ENCODE peak calls at places on chromosome 11, in eight cellular contexts. K is A549, N is cardiac fibroblast, X is Peyer's patch, W is neural progenitor cell, H is AG09309, Y is NB4, F is MG63. M is an unnamed sample.
A peak's percentile ranks its signal among the peaks of the same experiment; 100 is the strongest.

GRCh38 chr11:86162257-86162656 is 82.3 kb upstream of the EED start:
- DNase-seq in H (peak; percentile 66), X (peak; percentile 53), N (peak; percentile 89), K (peak; percentile 29), F (peak; percentile 90), Y (peak; percentile 89), W (no peak), M (peak; percentile 76)

GRCh38 chr11:104490182-104490581 is 326.2 kb upstream of the PDGFD start:
- DNase-seq in Y (no peak), N (no peak), K (no peak), X (no peak), H (no peak), W (no peak), F (no peak), M (no peak)

GRCh38 chr11:57432714-57433163 is 5.8 kb upstream of the SLC43A3 start:
- DNase-seq in N (peak; percentile 86), Y (peak; percentile 100), W (no peak), H (peak; percentile 50), K (no peak), F (peak; percentile 38), X (peak; percentile 58), M (peak; percentile 92)

GRCh38 chr11:26820739-26821138 is 98.9 kb upstream of the SLC5A12 start:
- DNase-seq in W (no peak), K (no peak), F (peak; percentile 28), N (peak; percentile 87), H (peak; percentile 89), X (no peak), Y (no peak), M (peak; percentile 65)

GRCh38 chr11:79353706-79354105 is 87.1 kb downstream of the TENM4 start:
- DNase-seq in X (no peak), F (no peak), K (no peak), H (no peak), Y (no peak), N (no peak), W (no peak), M (no peak)

GRCh38 chr11:723120-723883 is 17.3 kb downstream of the EPS8L2 start:
- DNase-seq in N (peak; percentile 70), K (peak; percentile 67), W (peak; percentile 57), Y (peak; percentile 72), F (no peak), X (peak; percentile 84), H (no peak), M (no peak)

GRCh38 chr11:9972917-9973504 is 309.1 kb downstream of the SWAP70 start:
- DNase-seq in Y (peak; percentile 74), K (peak; percentile 63), X (peak; percentile 61), W (peak; percentile 45), N (peak; percentile 81), H (peak; percentile 40), F (peak; percentile 8), M (no peak)

GRCh38 chr11:113411536-113411935 is 24.0 kb downstream of the ANKK1 start:
- DNase-seq in F (no peak), H (no peak), X (no peak), W (no peak), K (no peak), Y (no peak), N (no peak), M (no peak)

GRCh38 chr11:11605821-11606450 is 15.9 kb downstream of the GALNT18 start:
- DNase-seq in F (no peak), Y (no peak), K (no peak), X (no peak), N (no peak), W (no peak), H (no peak), M (no peak)

GRCh38 chr11:75924966-75925784 is 110.2 kb downstream of the UVRAG start:
- DNase-seq in Y (no peak), W (peak; percentile 42), H (no peak), N (peak; percentile 53), X (no peak), K (no peak), F (peak; percentile 44), M (no peak)

GRCh38 chr11:94129505-94130335 is 1.1 kb downstream of the PANX1 start:
- DNase-seq in N (peak; percentile 40), H (no peak), K (no peak), Y (no peak), X (peak; percentile 91), W (peak; percentile 69), F (no peak), M (no peak)

GRCh38 chr11:75031224-75031753 is 42.6 kb downstream of the NEU3 start:
- DNase-seq in H (peak; percentile 43), X (no peak), Y (no peak), K (peak; percentile 29), F (no peak), W (no peak), N (peak; percentile 92), M (peak; percentile 56)

DNA sequence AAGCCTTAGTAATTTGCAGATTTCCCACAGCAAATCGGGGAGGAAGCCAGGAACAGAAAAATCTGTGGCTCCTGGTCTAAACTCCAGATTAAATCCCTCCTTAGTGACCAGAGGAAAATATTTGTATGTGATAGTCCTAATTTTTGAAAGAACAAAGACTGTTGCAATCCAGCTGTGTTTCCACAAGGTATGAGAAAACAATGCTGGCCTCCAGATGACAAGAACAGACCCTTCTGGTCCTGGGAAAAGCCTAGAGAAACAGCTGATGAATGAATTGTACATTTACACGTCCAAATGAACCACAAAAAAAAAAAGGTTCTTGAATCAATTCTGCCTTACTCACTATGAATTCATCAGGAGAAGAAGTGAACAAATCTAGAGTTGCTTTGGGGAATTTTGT is 63.7 kb downstream of the ETS1 start:
- DNase-seq in Y (no peak), F (no peak), W (no peak), N (peak; percentile 96), K (no peak), X (no peak), H (no peak), M (peak; percentile 73)
- H3K4me3 ChIP-seq in Y (no peak overlapping the region), F (peak overlapping the region; percentile 94), W (no peak overlapping the region), N (no peak overlapping the region), K (no peak overlapping the region), X (no peak overlapping the region), H (no peak overlapping the region), M (no peak overlapping the region)

DNA sequence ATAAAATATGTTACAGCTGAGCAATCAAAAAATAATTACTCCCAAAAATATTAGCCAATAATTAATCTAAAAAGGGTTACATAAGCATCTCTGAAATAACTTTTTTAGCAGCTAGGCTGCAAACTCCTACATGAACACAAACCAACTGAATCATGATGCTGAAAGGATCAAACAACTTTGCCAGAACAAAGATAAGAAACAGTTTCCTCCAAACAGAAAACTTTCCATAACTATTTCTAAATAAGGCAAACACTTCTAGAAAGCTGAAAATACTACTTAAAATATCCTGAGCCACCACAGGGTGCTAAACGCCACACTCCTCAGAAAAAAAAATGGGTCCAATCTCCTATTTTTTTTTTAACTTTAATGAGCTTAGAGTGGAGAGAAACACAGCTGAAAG is 68.6 kb upstream of the ARHGAP32 start:
- DNase-seq in Y (no peak), W (no peak), N (no peak), X (no peak), K (no peak), H (no peak), F (no peak), M (no peak)
- H3K4me3 ChIP-seq in Y (no peak overlapping the region), W (no peak overlapping the region), N (no peak overlapping the region), X (no peak overlapping the region), K (no peak overlapping the region), H (no peak overlapping the region), F (no peak overlapping the region), M (no peak overlapping the region)

GRCh38 chr11:125170001-125170405 is 5.5 kb downstream of the PKNOX2 start:
- DNase-seq in W (peak; percentile 22), F (peak; percentile 19), H (no peak), Y (no peak), K (no peak), N (peak; percentile 65), X (no peak), M (no peak)
- H3K4me3 ChIP-seq in W (no peak overlapping the region), F (peak overlapping the region; percentile 6), H (no peak overlapping the region), Y (no peak overlapping the region), K (no peak overlapping the region), N (peak overlapping the region; percentile 15), X (no peak overlapping the region), M (peak overlapping the region; percentile 17)

GRCh38 chr11:66409226-66409625 is 11.6 kb upstream of the NPAS4 start:
- DNase-seq in Y (no peak), X (no peak), H (no peak), N (no peak), W (peak; percentile 27), F (no peak), K (no peak), M (no peak)
- H3K4me3 ChIP-seq in Y (no peak overlapping the region), X (no peak overlapping the region), H (no peak overlapping the region), N (no peak overlapping the region), W (peak overlapping the region; percentile 58), F (no peak overlapping the region), K (peak overlapping the region; percentile 47), M (peak overlapping the region; percentile 53)

GRCh38 chr11:65786786-65787636 is at the start of gene OVOL1:
- DNase-seq in X (peak; percentile 88), W (peak; percentile 54), Y (no peak), N (no peak), F (no peak), K (no peak), H (no peak), M (no peak)
- H3K4me3 ChIP-seq in X (peak within 1 kb of the TSS; percentile 78), W (peak within 1 kb of the TSS; percentile 28), Y (no peak within 1 kb of the TSS), N (no peak within 1 kb of the TSS), F (peak within 1 kb of the TSS; percentile 11), K (peak within 1 kb of the TSS; percentile 36), H (no peak within 1 kb of the TSS), M (peak within 1 kb of the TSS; percentile 3)

GRCh38 chr11:111913031-111913861 is 712 bp downstream of the HSPB2 start:
- DNase-seq in F (peak; percentile 33), K (no peak), N (no peak), H (no peak), W (no peak), X (no peak), Y (no peak), M (no peak)
- H3K4me3 ChIP-seq in F (peak overlapping the region; percentile 29), K (no peak overlapping the region), N (peak overlapping the region; percentile 43), H (peak overlapping the region; percentile 38), W (no peak overlapping the region), X (peak overlapping the region; percentile 37), Y (no peak overlapping the region), M (peak overlapping the region; percentile 14)

GRCh38 chr11:69512790-69513189 is 31.3 kb downstream of the LINC01488 start:
- DNase-seq in F (no peak), W (no peak), H (no peak), K (no peak), Y (no peak), N (no peak), X (no peak), M (no peak)
- H3K4me3 ChIP-seq in F (no peak overlapping the region), W (no peak overlapping the region), H (no peak overlapping the region), K (no peak overlapping the region), Y (no peak overlapping the region), N (no peak overlapping the region), X (no peak overlapping the region), M (no peak overlapping the region)

GRCh38 chr11:81870066-81870412 is 863.6 kb downstream of the FAM181B start:
- DNase-seq in F (no peak), N (no peak), W (no peak), K (no peak), X (no peak), Y (no peak), H (no peak), M (no peak)
- H3K4me3 ChIP-seq in F (no peak overlapping the region), N (no peak overlapping the region), W (no peak overlapping the region), K (no peak overlapping the region), X (no peak overlapping the region), Y (peak overlapping the region; percentile 19), H (no peak overlapping the region), M (no peak overlapping the region)

GRCh38 chr11:133787379-133788103 is 57.8 kb downstream of the SPATA19 start:
- DNase-seq in N (no peak), X (no peak), K (no peak), F (no peak), W (peak; percentile 57), Y (no peak), H (no peak), M (no peak)
- H3K4me3 ChIP-seq in N (peak overlapping the region; percentile 5), X (no peak overlapping the region), K (no peak overlapping the region), F (no peak overlapping the region), W (no peak overlapping the region), Y (no peak overlapping the region), H (no peak overlapping the region), M (peak overlapping the region; percentile 5)